ENCODE peak calls at places on chromosomes 12 and 14, in eight cellular contexts. One of them, this sample, is unnamed.

GRCh38 chr12:27905285-27906126 is 67.0 kb downstream of the PTHLH start:
- DNase-seq in choroid plexus epithelial cell: peak; percentile 17
- DNase-seq in GM12864: no peak
- DNase-seq in transverse colon: no peak
- DNase-seq in omental fat pad: no peak
- DNase-seq in astrocyte: no peak
- DNase-seq in right lobe of liver: no peak
- DNase-seq in cardiac fibroblast: no peak
- DNase-seq in this sample: no peak

GRCh38 chr14:87805315-87805723 is 187.7 kb downstream of the GALC start:
- DNase-seq in omental fat pad: no peak
- DNase-seq in transverse colon: no peak
- DNase-seq in right lobe of liver: peak; percentile 50
- DNase-seq in cardiac fibroblast: peak; percentile 28
- DNase-seq in astrocyte: peak; percentile 72
- DNase-seq in choroid plexus epithelial cell: no peak
- DNase-seq in GM12864: peak; percentile 7
- DNase-seq in this sample: peak; percentile 67

GRCh38 chr12:120584343-120585149 is 3.3 kb upstream of the POP5 start:
- DNase-seq in choroid plexus epithelial cell: no peak
- DNase-seq in cardiac fibroblast: peak; percentile 19
- DNase-seq in omental fat pad: no peak
- DNase-seq in transverse colon: peak; percentile 84
- DNase-seq in GM12864: no peak
- DNase-seq in right lobe of liver: peak; percentile 67
- DNase-seq in astrocyte: no peak
- DNase-seq in this sample: peak; percentile 23

GRCh38 chr12:70080577-70080976 is 162.7 kb upstream of the CNOT2 start:
- DNase-seq in GM12864: no peak
- DNase-seq in choroid plexus epithelial cell: no peak
- DNase-seq in omental fat pad: no peak
- DNase-seq in transverse colon: no peak
- DNase-seq in right lobe of liver: no peak
- DNase-seq in cardiac fibroblast: no peak
- DNase-seq in astrocyte: no peak
- DNase-seq in this sample: no peak

GRCh38 chr12:107512391-107512790 is 173.2 kb upstream of the PWP1 start:
- DNase-seq in choroid plexus epithelial cell: peak; percentile 53
- DNase-seq in cardiac fibroblast: peak; percentile 55
- DNase-seq in omental fat pad: no peak
- DNase-seq in GM12864: no peak
- DNase-seq in transverse colon: no peak
- DNase-seq in right lobe of liver: no peak
- DNase-seq in astrocyte: peak; percentile 34
- DNase-seq in this sample: peak; percentile 56

GRCh38 chr12:67645126-67645525 is 3.4 kb upstream of the DYRK2 start:
- DNase-seq in GM12864: no peak
- DNase-seq in transverse colon: no peak
- DNase-seq in omental fat pad: no peak
- DNase-seq in choroid plexus epithelial cell: no peak
- DNase-seq in right lobe of liver: no peak
- DNase-seq in cardiac fibroblast: no peak
- DNase-seq in astrocyte: no peak
- DNase-seq in this sample: peak; percentile 84

GRCh38 chr12:52832960-52833905 is 878 bp downstream of the KRT79 start:
- DNase-seq in transverse colon: peak; percentile 27
- DNase-seq in right lobe of liver: no peak
- DNase-seq in choroid plexus epithelial cell: no peak
- DNase-seq in omental fat pad: no peak
- DNase-seq in GM12864: no peak
- DNase-seq in cardiac fibroblast: no peak
- DNase-seq in astrocyte: peak; percentile 24
- DNase-seq in this sample: no peak

GRCh38 chr12:114933428-114934160 is 249.6 kb upstream of the TBX3 start:
- DNase-seq in astrocyte: peak; percentile 88
- DNase-seq in choroid plexus epithelial cell: peak; percentile 85
- DNase-seq in GM12864: no peak
- DNase-seq in right lobe of liver: no peak
- DNase-seq in omental fat pad: no peak
- DNase-seq in cardiac fibroblast: peak; percentile 96
- DNase-seq in transverse colon: no peak
- DNase-seq in this sample: peak; percentile 94

GRCh38 chr12:104991565-104992128 is 5.5 kb downstream of the NOPCHAP1 start:
- DNase-seq in choroid plexus epithelial cell: no peak
- DNase-seq in transverse colon: no peak
- DNase-seq in right lobe of liver: no peak
- DNase-seq in GM12864: no peak
- DNase-seq in astrocyte: no peak
- DNase-seq in omental fat pad: no peak
- DNase-seq in cardiac fibroblast: no peak
- DNase-seq in this sample: no peak

GRCh38 chr12:124916370-124917134 is 2.1 kb upstream of the UBC start:
- DNase-seq in GM12864: no peak
- DNase-seq in omental fat pad: no peak
- DNase-seq in transverse colon: peak; percentile 84
- DNase-seq in choroid plexus epithelial cell: peak; percentile 94
- DNase-seq in astrocyte: peak; percentile 92
- DNase-seq in cardiac fibroblast: peak; percentile 97
- DNase-seq in right lobe of liver: peak; percentile 83
- DNase-seq in this sample: peak; percentile 92

GRCh38 chr12:95574799-95575452 is 23.6 kb upstream of the USP44 start:
- DNase-seq in choroid plexus epithelial cell: peak; percentile 60
- DNase-seq in astrocyte: peak; percentile 34
- DNase-seq in cardiac fibroblast: peak; percentile 58
- DNase-seq in GM12864: no peak
- DNase-seq in omental fat pad: no peak
- DNase-seq in transverse colon: no peak
- DNase-seq in right lobe of liver: no peak
- DNase-seq in this sample: peak; percentile 60

GRCh38 chr12:124476011-124476400 is 91.4 kb downstream of the NCOR2 start:
- DNase-seq in astrocyte: no peak
- DNase-seq in choroid plexus epithelial cell: no peak
- DNase-seq in transverse colon: no peak
- DNase-seq in right lobe of liver: no peak
- DNase-seq in GM12864: no peak
- DNase-seq in cardiac fibroblast: no peak
- DNase-seq in omental fat pad: no peak
- DNase-seq in this sample: no peak

GRCh38 chr12:57342207-57342691 is 88.6 kb downstream of the R3HDM2 start:
- DNase-seq in omental fat pad: no peak
- DNase-seq in cardiac fibroblast: peak; percentile 50
- DNase-seq in choroid plexus epithelial cell: peak; percentile 75
- DNase-seq in right lobe of liver: no peak
- DNase-seq in transverse colon: no peak
- DNase-seq in GM12864: no peak
- DNase-seq in astrocyte: peak; percentile 52
- DNase-seq in this sample: no peak

GRCh38 chr12:57216931-57217871 is 607 bp downstream of the NXPH4 start:
- DNase-seq in right lobe of liver: no peak
- DNase-seq in astrocyte: no peak
- DNase-seq in cardiac fibroblast: no peak
- DNase-seq in omental fat pad: no peak
- DNase-seq in GM12864: no peak
- DNase-seq in transverse colon: no peak
- DNase-seq in choroid plexus epithelial cell: no peak
- DNase-seq in this sample: no peak

GRCh38 chr12:78721906-78722305 is 142.7 kb upstream of the SYT1 start:
- DNase-seq in omental fat pad: no peak
- DNase-seq in GM12864: no peak
- DNase-seq in right lobe of liver: no peak
- DNase-seq in astrocyte: no peak
- DNase-seq in choroid plexus epithelial cell: no peak
- DNase-seq in transverse colon: no peak
- DNase-seq in cardiac fibroblast: no peak
- DNase-seq in this sample: no peak

GRCh38 chr12:130650131-130650530 is 66.0 kb downstream of the RIMBP2 start:
- DNase-seq in GM12864: no peak
- DNase-seq in transverse colon: no peak
- DNase-seq in omental fat pad: no peak
- DNase-seq in right lobe of liver: no peak
- DNase-seq in astrocyte: no peak
- DNase-seq in cardiac fibroblast: no peak
- DNase-seq in choroid plexus epithelial cell: no peak
- DNase-seq in this sample: no peak

GRCh38 chr12:59429766-59430165 is 166.1 kb upstream of the SLC16A7 start:
- DNase-seq in astrocyte: peak; percentile 10
- DNase-seq in GM12864: no peak
- DNase-seq in right lobe of liver: no peak
- DNase-seq in choroid plexus epithelial cell: peak; percentile 8
- DNase-seq in omental fat pad: no peak
- DNase-seq in cardiac fibroblast: peak; percentile 31
- DNase-seq in transverse colon: no peak
- DNase-seq in this sample: no peak

GRCh38 chr12:26699237-26699636 is 133.8 kb downstream of the ITPR2 start:
- DNase-seq in choroid plexus epithelial cell: no peak
- DNase-seq in astrocyte: no peak
- DNase-seq in right lobe of liver: no peak
- DNase-seq in transverse colon: no peak
- DNase-seq in omental fat pad: no peak
- DNase-seq in GM12864: no peak
- DNase-seq in cardiac fibroblast: peak; percentile 85
- DNase-seq in this sample: peak; percentile 67

GRCh38 chr14:68528031-68528687 is 264.7 kb downstream of the ZFP36L1 start:
- DNase-seq in GM12864: no peak
- DNase-seq in right lobe of liver: no peak
- DNase-seq in cardiac fibroblast: no peak
- DNase-seq in transverse colon: no peak
- DNase-seq in astrocyte: no peak
- DNase-seq in omental fat pad: no peak
- DNase-seq in choroid plexus epithelial cell: no peak
- DNase-seq in this sample: no peak

DNA sequence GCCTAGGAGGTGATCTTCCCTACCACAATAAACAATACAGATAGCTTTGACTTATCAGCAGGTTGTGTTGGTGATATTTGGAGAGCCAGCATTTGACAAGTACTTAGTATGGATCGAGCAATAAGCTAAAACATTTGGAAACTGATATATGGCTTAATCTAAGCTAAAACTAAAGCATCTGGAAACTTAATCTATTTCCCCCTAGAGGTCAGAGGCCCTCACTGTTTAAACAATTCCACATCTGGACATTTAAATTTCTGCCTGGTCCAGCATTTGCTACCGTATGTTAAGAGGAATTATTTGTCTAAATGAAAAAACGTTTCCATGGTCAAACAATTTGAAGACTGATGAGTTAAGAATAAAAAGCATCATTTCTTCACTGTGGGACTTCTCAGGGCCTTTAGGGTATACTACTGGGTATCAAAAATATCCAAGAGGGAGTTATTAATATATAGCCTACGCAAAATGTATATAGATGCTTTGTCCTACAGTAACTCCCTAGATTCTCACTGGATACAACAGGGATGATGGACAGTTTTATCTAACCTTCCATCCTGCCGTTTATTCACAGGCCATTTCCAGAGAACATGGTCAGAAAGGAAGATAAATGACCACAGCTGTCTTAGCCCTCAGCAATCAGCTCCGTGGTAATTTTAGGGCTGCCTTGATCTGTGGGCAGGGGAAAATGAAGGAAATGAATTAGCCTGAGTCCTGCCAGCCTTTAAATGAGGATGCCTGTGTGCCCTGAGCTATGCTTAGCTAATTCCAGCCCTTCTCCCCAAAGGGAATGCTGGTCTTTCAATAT is 135.4 kb upstream of the NUDT4 start:
- DNase-seq in GM12864: no peak
- DNase-seq in right lobe of liver: no peak
- DNase-seq in choroid plexus epithelial cell: no peak
- DNase-seq in transverse colon: no peak
- DNase-seq in cardiac fibroblast: no peak
- DNase-seq in omental fat pad: no peak
- DNase-seq in astrocyte: no peak
- DNase-seq in this sample: no peak
- TF ChIP-seq CTCF in GM12864: no peak
- TF ChIP-seq CTCF in right lobe of liver: no peak
- TF ChIP-seq CTCF in choroid plexus epithelial cell: no peak
- TF ChIP-seq CTCF in transverse colon: no peak
- TF ChIP-seq CTCF in cardiac fibroblast: no peak
- TF ChIP-seq CTCF in omental fat pad: no peak
- TF ChIP-seq CTCF in astrocyte: no peak
- TF ChIP-seq CTCF in this sample: no peak

GRCh38 chr14:74979029-74979428 is 23.6 kb upstream of the PGF start:
- DNase-seq in right lobe of liver: no peak
- DNase-seq in omental fat pad: no peak
- DNase-seq in cardiac fibroblast: no peak
- DNase-seq in transverse colon: no peak
- DNase-seq in astrocyte: no peak
- DNase-seq in GM12864: no peak
- DNase-seq in choroid plexus epithelial cell: no peak
- DNase-seq in this sample: no peak

GRCh38 chr14:74980746-74981661 is 21.7 kb upstream of the EIF2B2 start:
- DNase-seq in cardiac fibroblast: peak; percentile 33
- DNase-seq in GM12864: no peak
- DNase-seq in omental fat pad: no peak
- DNase-seq in right lobe of liver: peak; percentile 43
- DNase-seq in astrocyte: peak; percentile 55
- DNase-seq in transverse colon: no peak
- DNase-seq in choroid plexus epithelial cell: peak; percentile 89
- DNase-seq in this sample: peak; percentile 60

GRCh38 chr14:74980398-74980745 is 22.3 kb upstream of the EIF2B2 start:
- DNase-seq in transverse colon: no peak
- DNase-seq in choroid plexus epithelial cell: peak; percentile 36
- DNase-seq in astrocyte: no peak
- DNase-seq in omental fat pad: no peak
- DNase-seq in GM12864: no peak
- DNase-seq in cardiac fibroblast: no peak
- DNase-seq in right lobe of liver: peak; percentile 26
- DNase-seq in this sample: no peak

GRCh38 chr14:74978416-74978947 is 23.1 kb upstream of the PGF start:
- DNase-seq in GM12864: no peak
- DNase-seq in transverse colon: no peak
- DNase-seq in right lobe of liver: peak; percentile 15
- DNase-seq in omental fat pad: no peak
- DNase-seq in astrocyte: no peak
- DNase-seq in cardiac fibroblast: no peak
- DNase-seq in choroid plexus epithelial cell: no peak
- DNase-seq in this sample: peak; percentile 29

GRCh38 chr14:74979442-74980397 is 23.0 kb upstream of the EIF2B2 start:
- DNase-seq in omental fat pad: no peak
- DNase-seq in astrocyte: peak; percentile 11
- DNase-seq in choroid plexus epithelial cell: peak; percentile 57
- DNase-seq in right lobe of liver: peak; percentile 38
- DNase-seq in transverse colon: no peak
- DNase-seq in GM12864: no peak
- DNase-seq in cardiac fibroblast: no peak
- DNase-seq in this sample: peak; percentile 77
- TF ChIP-seq CTCF in omental fat pad: no peak
- TF ChIP-seq CTCF in astrocyte: no peak
- TF ChIP-seq CTCF in choroid plexus epithelial cell: peak; percentile 37
- TF ChIP-seq CTCF in right lobe of liver: no peak
- TF ChIP-seq CTCF in transverse colon: no peak
- TF ChIP-seq CTCF in GM12864: peak; percentile 4
- TF ChIP-seq CTCF in cardiac fibroblast: peak; percentile 5
- TF ChIP-seq CTCF in this sample: no peak

GRCh38 chr12:54390668-54391551 is 6.4 kb upstream of the ZNF385A start:
- DNase-seq in cardiac fibroblast: no peak
- DNase-seq in omental fat pad: no peak
- DNase-seq in transverse colon: peak; percentile 69
- DNase-seq in choroid plexus epithelial cell: peak; percentile 23
- DNase-seq in astrocyte: no peak
- DNase-seq in GM12864: no peak
- DNase-seq in right lobe of liver: no peak
- DNase-seq in this sample: no peak
- TF ChIP-seq CTCF in cardiac fibroblast: no peak
- TF ChIP-seq CTCF in omental fat pad: no peak
- TF ChIP-seq CTCF in transverse colon: no peak
- TF ChIP-seq CTCF in choroid plexus epithelial cell: peak; percentile 26
- TF ChIP-seq CTCF in astrocyte: no peak
- TF ChIP-seq CTCF in GM12864: peak; percentile 30
- TF ChIP-seq CTCF in right lobe of liver: no peak
- TF ChIP-seq CTCF in this sample: no peak

GRCh38 chr12:2004113-2004929 is at the start of gene DCP1B:
- DNase-seq in choroid plexus epithelial cell: peak; percentile 99
- DNase-seq in omental fat pad: peak; percentile 84
- DNase-seq in right lobe of liver: peak; percentile 97
- DNase-seq in cardiac fibroblast: peak; percentile 97
- DNase-seq in GM12864: peak; percentile 89
- DNase-seq in astrocyte: peak; percentile 97
- DNase-seq in transverse colon: peak; percentile 98
- DNase-seq in this sample: peak; percentile 83
- TF ChIP-seq CTCF in choroid plexus epithelial cell: peak; percentile 1
- TF ChIP-seq CTCF in omental fat pad: no peak
- TF ChIP-seq CTCF in right lobe of liver: no peak
- TF ChIP-seq CTCF in cardiac fibroblast: no peak
- TF ChIP-seq CTCF in GM12864: no peak
- TF ChIP-seq CTCF in astrocyte: no peak
- TF ChIP-seq CTCF in transverse colon: no peak
- TF ChIP-seq CTCF in this sample: no peak